ENCODE peak calls at places on chromosomes 11 and 22, in five cellular contexts. W is hypothalamus; T is skeletal muscle cell; Q is naive thymus-derived CD4-positive, alpha-beta T cell; H is putamen. A is an unnamed sample.
A peak's percentile ranks its signal among the peaks of the same experiment; 100 is the strongest.

GRCh38 chr11:116275634-116276033 is 497.2 kb downstream of the BUD13 start:
- DNase-seq in W (no peak), T (no peak), Q (no peak), H (no peak), A (no peak)

GRCh38 chr22:17999851-18000250 is 24.5 kb downstream of the MICAL3 start:
- DNase-seq in W (no peak), T (no peak), Q (no peak), H (no peak), A (no peak)

GRCh38 chr22:40890881-40891280 is 29.0 kb upstream of the DNAJB7 start:
- DNase-seq in W (no peak), T (no peak), Q (no peak), H (no peak), A (no peak)

GRCh38 chr11:2779981-2780849 is 80.4 kb upstream of the KCNQ1OT1 start:
- DNase-seq in W (no peak), T (no peak), Q (no peak), H (no peak), A (no peak)

GRCh38 chr22:41833369-41834004 is 582 bp downstream of the SREBF2 start:
- DNase-seq in W (peak; percentile 48), T (no peak), Q (peak; percentile 18), H (peak; percentile 48), A (no peak)

GRCh38 chr11:3947084-3947483 is 91.6 kb downstream of the STIM1 start:
- DNase-seq in W (no peak), T (no peak), Q (peak; percentile 69), H (no peak), A (no peak)

GRCh38 chr22:35835998-35836691 is 118.5 kb downstream of the APOL5 start:
- DNase-seq in W (no peak), T (peak; percentile 73), Q (no peak), H (no peak), A (peak; percentile 73)

GRCh38 chr11:6646040-6646439 is 9.6 kb downstream of the DCHS1 start:
- DNase-seq in W (no peak), T (peak; percentile 81), Q (no peak), H (no peak), A (peak; percentile 63)

GRCh38 chr11:24754406-24754805 is 257.6 kb downstream of the LUZP2 start:
- DNase-seq in W (no peak), T (no peak), Q (no peak), H (no peak), A (no peak)

GRCh38 chr11:830295-831131 is 2.2 kb upstream of the CD151 start:
- DNase-seq in W (peak; percentile 44), T (no peak), Q (no peak), H (no peak), A (no peak)

GRCh38 chr11:46248270-46249102 is 29.0 kb upstream of the CREB3L1 start:
- DNase-seq in W (no peak), T (peak; percentile 93), Q (no peak), H (no peak), A (peak; percentile 92)

GRCh38 chr22:19821523-19822300 is 33.0 kb downstream of the GNB1L start:
- DNase-seq in W (no peak), T (no peak), Q (no peak), H (no peak), A (no peak)

GRCh38 chr11:9280655-9281301 is 15.6 kb upstream of the DENND5A start:
- DNase-seq in W (no peak), T (peak; percentile 59), Q (peak; percentile 73), H (no peak), A (peak; percentile 38)

GRCh38 chr11:69721061-69721460 is 17.2 kb upstream of the FGF19 start:
- DNase-seq in W (no peak), T (no peak), Q (no peak), H (no peak), A (no peak)

GRCh38 chr22:32465661-32466060 is 1.4 kb upstream of the BPIFC start:
- DNase-seq in W (no peak), T (no peak), Q (no peak), H (no peak), A (no peak)

A was measured in stromal cell of bone marrow.